ENCODE peak calls at places on chromosomes 11 and 22, in six cellular contexts. L, H, C, N, Y and U are unnamed samples. For H3K9me2 and H4K20me1, the result is how much of the 10 kb centered on the place peaks cover.

GRCh38 chr11:44623716-44624491 is 58.4 kb downstream of the CD82 start:
- DNase-seq in C (no peak), Y (no peak), H (no peak), L (no peak), N (no peak), U (no peak)

GRCh38 chr22:27748355-27749168 is 53.0 kb downstream of the MN1 start:
- DNase-seq in H (no peak), N (no peak), C (no peak), L (peak), Y (peak), U (no peak)

GRCh38 chr11:86888164-86888977 is 66.8 kb downstream of the FZD4 start:
- DNase-seq in C (no peak), Y (no peak), N (no peak), H (no peak), L (peak), U (no peak)

GRCh38 chr22:19905619-19906276 is 35.8 kb upstream of the COMT start:
- DNase-seq in C (no peak), H (no peak), L (no peak), N (no peak), Y (no peak), U (no peak)

GRCh38 chr11:126544311-126545056 is 189.0 kb downstream of the ST3GAL4 start:
- DNase-seq in H (no peak), Y (peak), C (peak), L (peak), N (no peak), U (no peak)

GRCh38 chr11:20363500-20364411 is at the start of gene HTATIP2:
- DNase-seq in Y (peak), L (peak), C (peak), H (no peak), N (no peak), U (peak)

GRCh38 chr11:14927146-14927545 is 35.1 kb upstream of the CYP2R1 start:
- DNase-seq in H (no peak), L (peak), N (no peak), Y (no peak), C (peak), U (no peak)

GRCh38 chr22:23072911-23073491 is 2.7 kb downstream of the GNAZ start:
- DNase-seq in N (no peak), H (no peak), L (no peak), Y (peak), C (no peak), U (no peak)

GRCh38 chr22:36088292-36088691 is 59.7 kb upstream of the RBFOX2 start:
- DNase-seq in C (no peak), L (no peak), H (no peak), N (peak), Y (no peak), U (no peak)

GRCh38 chr11:96459751-96460150 is 69.9 kb downstream of the JRKL start:
- DNase-seq in Y (no peak), L (no peak), N (no peak), H (no peak), C (no peak), U (no peak)

GRCh38 chr22:27876684-27877083 is 42.4 kb downstream of the PITPNB start:
- DNase-seq in H (no peak), C (no peak), L (peak), Y (no peak), N (no peak), U (no peak)

GRCh38 chr11:121696177-121696863 is 243.6 kb upstream of the SORL1-AS1 start:
- DNase-seq in L (no peak), Y (peak), C (no peak), H (no peak), N (no peak), U (no peak)

GRCh38 chr22:29977107-29977506 is 94.1 kb downstream of the MTMR3 start:
- DNase-seq in C (no peak), Y (no peak), H (no peak), L (no peak), N (no peak), U (no peak)

GRCh38 chr11:35073691-35074382 is 65.1 kb upstream of the CD44 start:
- DNase-seq in H (no peak), L (peak), C (no peak), N (no peak), Y (no peak), U (no peak)

GRCh38 chr22:41825376-41825775 is 7.5 kb upstream of the SREBF2 start:
- DNase-seq in H (no peak), N (no peak), Y (no peak), C (no peak), L (peak), U (no peak)

GRCh38 chr11:34755671-34756070 is 134.8 kb downstream of the EHF start:
- DNase-seq in H (no peak), Y (no peak), C (no peak), L (no peak), N (no peak), U (no peak)

GRCh38 chr22:46976598-46976997 is 214.1 kb downstream of the TBC1D22A start:
- DNase-seq in L (no peak), C (no peak), Y (no peak), H (no peak), N (no peak), U (no peak)

GRCh38 chr11:46047520-46047919 is 73.7 kb downstream of the PHF21A start:
- DNase-seq in C (peak), N (no peak), H (no peak), L (peak), Y (no peak), U (no peak)

GRCh38 chr11:133829566-133829965 is 15.7 kb downstream of the SPATA19 start:
- DNase-seq in C (no peak), N (no peak), L (no peak), H (no peak), Y (no peak), U (no peak)

GRCh38 chr22:22720724-22721261 is 76.4 kb downstream of the GGTLC2 start:
- DNase-seq in C (no peak), H (no peak), Y (no peak), N (peak), L (peak), U (peak)

GRCh38 chr22:20656902-20657836 is 116.7 kb upstream of the SERPIND1 start:
- DNase-seq in Y (no peak), H (peak), C (no peak), N (peak), L (no peak), U (peak)

GRCh38 chr11:15307600-15307999 is 192.9 kb downstream of the INSC start:
- DNase-seq in C (no peak), H (no peak), Y (peak), N (no peak), L (no peak), U (no peak)

GRCh38 chr11:57779275-57779674 is 17.7 kb downstream of the CTNND1 start:
- DNase-seq in N (no peak), H (no peak), Y (peak), L (peak), C (peak), U (no peak)

GRCh38 chr11:35239476-35240075 is 100.6 kb downstream of the CD44 start:
- DNase-seq in L (no peak), C (no peak), H (no peak), N (no peak), Y (no peak), U (no peak)

GRCh38 chr22:20241579-20242392 is 26.3 kb downstream of the RTN4R start:
- DNase-seq in Y (no peak), C (no peak), N (no peak), H (no peak), L (no peak), U (no peak)

GRCh38 chr22:37190262-37190780 is 2.3 kb upstream of the C1QTNF6 start:
- DNase-seq in L (no peak), C (peak), N (no peak), H (no peak), Y (no peak), U (no peak)

GRCh38 chr11:5476184-5476819 is 12.2 kb upstream of the OR52D1 start:
- DNase-seq in N (peak), H (peak), C (peak), Y (peak), L (peak), U (peak)

GRCh38 chr11:59368238-59369022 is 9.7 kb downstream of the OR5AN1 start:
- DNase-seq in L (no peak), H (no peak), Y (no peak), C (no peak), N (no peak), U (peak)
- H3K9me2 ChIP-seq in L (under half), H (under half), Y (under half), C (under half), N (under half), U (under half)

DNA sequence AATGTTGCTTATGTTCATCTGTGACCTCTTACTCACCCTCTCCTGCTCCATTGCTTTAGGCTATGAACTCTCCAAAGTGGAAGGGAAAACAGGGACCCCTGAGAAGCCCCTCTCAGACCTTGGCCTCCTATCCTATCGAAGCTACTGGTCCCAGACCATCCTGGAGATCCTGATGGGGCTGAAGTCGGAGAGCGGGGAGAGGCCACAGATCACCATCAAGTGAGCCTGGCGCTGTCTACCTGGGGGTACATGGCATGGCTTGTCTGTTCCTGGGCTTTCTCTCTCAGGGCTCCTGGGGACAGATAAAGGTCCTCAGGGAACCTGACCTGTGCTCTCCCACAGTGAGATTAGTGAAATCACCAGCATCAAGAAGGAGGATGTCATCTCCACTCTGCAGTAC is 2.1 kb downstream of the RNASEH2C start:
- DNase-seq in C (no peak), Y (no peak), N (no peak), H (no peak), L (no peak), U (no peak)
- H4K20me1 ChIP-seq in C (under half), Y (under half), N (under half), H (under half), L (under half), U (under half)

DNA sequence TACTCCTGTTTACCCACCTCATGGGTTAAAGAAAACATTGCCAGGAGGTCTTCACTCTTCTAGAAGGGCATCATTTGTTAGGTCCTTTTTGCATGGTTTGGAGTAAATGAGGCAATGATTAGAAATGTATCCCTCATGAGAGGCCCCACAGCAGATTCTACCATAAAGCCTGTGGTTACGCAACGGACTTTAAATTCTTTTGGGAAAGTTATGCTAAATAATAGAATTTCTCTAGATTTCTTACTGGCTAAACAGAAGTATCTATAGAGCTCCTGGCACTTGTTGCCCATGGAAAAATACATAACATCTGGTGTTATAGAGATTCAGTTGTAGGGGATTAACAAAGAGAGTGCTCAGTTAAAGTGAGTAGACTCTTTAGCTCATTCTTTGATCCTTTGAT is 15.1 kb upstream of the ATXN10 start:
- DNase-seq in Y (no peak), L (no peak), N (no peak), C (no peak), H (no peak), U (no peak)
- H3K9me2 ChIP-seq in Y (under half), L (under half), N (under half), C (under half), H (under half), U (under half)

GRCh38 chr11:32451808-32452207 is 16.5 kb upstream of the WT1 start:
- DNase-seq in L (no peak), C (no peak), Y (no peak), N (no peak), H (no peak), U (no peak)

GRCh38 chr11:32454993-32455392 is 19.7 kb upstream of the WT1 start:
- DNase-seq in H (no peak), Y (no peak), N (no peak), C (no peak), L (no peak), U (no peak)

GRCh38 chr11:32462296-32462695 is 27.0 kb upstream of the WT1 start:
- DNase-seq in N (no peak), L (no peak), C (no peak), Y (no peak), H (no peak), U (no peak)

GRCh38 chr11:32456864-32457263 is 21.5 kb upstream of the WT1 start:
- DNase-seq in C (no peak), H (no peak), Y (no peak), N (no peak), L (no peak), U (no peak)
- H4K20me1 ChIP-seq in C (under half), H (under half), Y (under half), N (under half), L (under half), U (under half)

GRCh38 chr11:66814678-66815077 is 28.6 kb upstream of the RCE1 start:
- DNase-seq in C (peak), L (no peak), N (no peak), Y (no peak), H (no peak), U (no peak)
- H3K9me2 ChIP-seq in C (under half), L (under half), N (under half), Y (under half), H (under half), U (under half)

DNA sequence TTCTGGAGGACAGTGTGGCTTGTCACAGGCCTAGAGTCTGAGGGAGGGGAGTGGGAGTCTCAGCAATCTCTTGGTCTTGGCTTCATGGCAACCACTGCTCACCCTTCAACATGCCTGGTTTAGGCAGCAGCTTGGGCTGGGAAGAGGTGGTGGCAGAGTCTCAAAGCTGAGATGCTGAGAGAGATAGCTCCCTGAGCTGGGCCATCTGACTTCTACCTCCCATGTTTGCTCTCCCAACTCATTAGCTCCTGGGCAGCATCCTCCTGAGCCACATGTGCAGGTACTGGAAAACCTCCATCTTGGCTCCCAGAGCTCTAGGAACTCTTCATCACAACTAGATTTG is 13.0 kb downstream of the PIK3IP1 start:
- DNase-seq in N (no peak), Y (no peak), C (no peak), H (no peak), L (no peak), U (no peak)
- H4K20me1 ChIP-seq in N (under half), Y (under half), C (under half), H (under half), L (under half), U (under half)

GRCh38 chr11:116786360-116786759 is 1.5 kb downstream of the ZPR1 start:
- DNase-seq in L (no peak), C (no peak), H (no peak), Y (no peak), N (no peak), U (peak)

GRCh38 chr11:116786966-116787365 is 857 bp downstream of the ZPR1 start:
- DNase-seq in Y (no peak), L (no peak), C (no peak), H (no peak), N (no peak), U (peak)

GRCh38 chr11:116788534-116788933 is 711 bp upstream of the ZPR1 start:
- DNase-seq in L (no peak), C (no peak), N (no peak), H (no peak), Y (no peak), U (no peak)

GRCh38 chr11:116787786-116788486 is at the start of gene ZPR1:
- DNase-seq in N (peak), C (peak), L (peak), H (peak), Y (peak), U (peak)

DNA sequence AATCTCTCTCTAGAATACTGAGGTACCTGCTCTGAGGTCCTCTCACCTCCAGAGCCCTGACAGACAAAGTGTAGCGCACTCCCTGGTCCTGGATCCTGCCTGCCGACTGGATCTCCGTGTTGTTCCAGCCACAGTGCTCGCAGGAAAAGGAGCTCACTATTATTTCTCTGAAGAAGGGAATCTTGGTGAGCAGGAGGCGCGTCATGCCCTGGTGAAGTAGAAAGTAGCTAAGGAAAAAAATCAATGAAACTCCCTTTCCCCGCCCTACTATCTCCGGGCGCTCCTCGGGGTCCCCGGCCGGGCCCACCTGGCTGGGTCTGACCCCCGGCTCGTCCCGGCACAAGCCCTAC is 412 bp downstream of the ZPR1 start:
- DNase-seq in N (no peak), C (peak), Y (peak), H (no peak), L (peak), U (peak)
- H3K9me2 ChIP-seq in N (under half), C (under half), Y (under half), H (under half), L (under half), U (under half)

DNA sequence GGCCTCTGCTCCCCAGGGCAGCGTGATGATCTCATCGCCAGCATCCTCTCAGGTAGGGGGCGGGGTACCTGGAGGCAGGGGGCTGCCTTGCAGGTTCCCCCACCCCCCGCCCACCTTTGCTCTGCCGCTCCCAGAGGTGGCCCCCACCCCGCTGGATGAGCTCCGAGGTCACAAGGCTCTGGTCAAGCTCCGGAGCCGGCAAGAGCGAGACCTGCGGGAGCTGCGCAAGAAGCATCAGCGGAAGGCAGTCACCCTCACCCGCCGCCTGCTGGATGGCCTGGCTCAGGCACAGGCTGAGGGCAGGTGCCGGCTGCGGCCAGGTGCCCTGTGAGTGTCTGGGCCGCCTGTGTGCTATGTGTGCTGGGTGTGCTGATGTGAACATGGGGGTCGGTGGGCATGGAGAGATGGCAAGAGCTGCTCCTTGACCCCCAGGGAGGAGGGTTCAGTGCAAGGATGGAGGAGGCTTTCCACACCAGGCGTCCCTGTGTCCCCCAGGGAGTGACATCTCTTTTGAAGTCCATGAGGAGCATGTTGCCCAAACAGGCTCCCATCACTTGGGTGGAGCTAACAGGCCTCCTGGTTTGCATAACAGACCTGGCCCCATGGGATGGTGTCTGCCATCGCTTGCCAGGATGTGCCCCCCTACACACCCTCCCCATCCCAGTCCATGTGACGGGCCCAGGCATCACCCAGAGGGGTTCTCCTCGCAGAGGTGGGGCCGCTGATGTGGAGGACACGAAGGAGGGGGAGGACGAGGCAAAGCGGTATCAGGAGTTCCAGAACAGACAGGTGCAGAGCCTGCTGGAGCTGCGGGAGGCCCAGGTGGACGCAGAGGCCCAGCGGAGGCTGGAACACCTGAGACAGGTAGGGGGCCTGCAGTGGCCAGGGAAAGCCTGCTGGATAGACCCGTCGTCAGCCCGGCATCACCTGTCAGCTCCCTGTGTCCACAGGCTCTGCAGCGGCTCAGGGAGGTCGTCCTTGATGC is 14.1 kb downstream of the PLCB3 start:
- DNase-seq in C (no peak), L (no peak), N (no peak), Y (no peak), H (no peak), U (peak)
- H4K20me1 ChIP-seq in C (under half), L (under half), N (under half), Y (under half), H (under half), U (under half)